ENCODE peak calls at places on chromosomes 13 and 19, in eight cellular contexts. C, R, W, M, E, H, N and A are unnamed samples.

GRCh38 chr13:78827471-78827870 is 168.5 kb upstream of the OBI1 start:
- DNase-seq in C (no peak), R (no peak), W (no peak), M (no peak), E (no peak), H (no peak), N (no peak), A (no peak)

GRCh38 chr19:58033741-58034475 is at the start of gene ZSCAN1:
- DNase-seq in C (no peak), R (peak), W (peak), M (peak), E (no peak), H (peak), N (peak), A (no peak)

GRCh38 chr19:3455960-3456601 is 24.2 kb downstream of the SMIM24 start:
- DNase-seq in C (no peak), R (no peak), W (no peak), M (no peak), E (no peak), H (no peak), N (no peak), A (no peak)

GRCh38 chr19:49497047-49497789 is 984 bp downstream of the RPS11 start:
- DNase-seq in C (peak), R (peak), W (peak), M (peak), E (peak), H (peak), N (no peak), A (peak)

GRCh38 chr19:40499320-40499719 is 32.5 kb downstream of the SPTBN4 start:
- DNase-seq in C (no peak), R (no peak), W (no peak), M (no peak), E (no peak), H (no peak), N (no peak), A (no peak)

GRCh38 chr13:99956473-99957349 is 14.9 kb downstream of the ZIC5 start:
- DNase-seq in C (no peak), R (no peak), W (no peak), M (no peak), E (peak), H (no peak), N (peak), A (no peak)

GRCh38 chr13:50248537-50249521 is 233.6 kb downstream of the KCNRG start:
- DNase-seq in C (no peak), R (no peak), W (no peak), M (no peak), E (no peak), H (no peak), N (no peak), A (no peak)

GRCh38 chr19:22634450-22634827 is 315 bp downstream of the ZNF492 start:
- DNase-seq in C (no peak), R (no peak), W (no peak), M (no peak), E (no peak), H (no peak), N (no peak), A (peak)

GRCh38 chr13:114043421-114044053 is 69.7 kb upstream of the C13orf46 start:
- DNase-seq in C (peak), R (peak), W (peak), M (peak), E (no peak), H (peak), N (no peak), A (peak)

GRCh38 chr13:95536629-95537241 is 15.8 kb upstream of the CLDN10 start:
- DNase-seq in C (peak), R (no peak), W (peak), M (peak), E (no peak), H (no peak), N (no peak), A (no peak)

GRCh38 chr13:51311271-51311670 is 28.2 kb upstream of the SERPINE3 start:
- DNase-seq in C (no peak), R (no peak), W (no peak), M (no peak), E (no peak), H (no peak), N (no peak), A (no peak)

GRCh38 chr13:94483970-94484369 is 4.5 kb upstream of the DCT start:
- DNase-seq in C (no peak), R (no peak), W (no peak), M (peak), E (no peak), H (peak), N (no peak), A (no peak)

GRCh38 chr13:54627973-54628372 is 1599.4 kb downstream of the OLFM4 start:
- DNase-seq in C (no peak), R (no peak), W (no peak), M (no peak), E (no peak), H (no peak), N (no peak), A (no peak)

GRCh38 chr13:101959016-101959415 is 442.8 kb downstream of the FGF14 start:
- DNase-seq in C (no peak), R (no peak), W (no peak), M (no peak), E (no peak), H (no peak), N (no peak), A (no peak)

GRCh38 chr19:43811833-43812232 is 9.6 kb upstream of the LYPD5 start:
- DNase-seq in C (no peak), R (no peak), W (no peak), M (no peak), E (no peak), H (no peak), N (no peak), A (no peak)

GRCh38 chr13:90485441-90485840 is 862.0 kb upstream of the MIR17HG start:
- DNase-seq in C (peak), R (no peak), W (peak), M (peak), E (no peak), H (no peak), N (no peak), A (no peak)

GRCh38 chr13:97142452-97142851 is 79.7 kb upstream of the MBNL2 start:
- DNase-seq in C (no peak), R (no peak), W (peak), M (peak), E (no peak), H (no peak), N (no peak), A (no peak)

GRCh38 chr19:53019684-53020083 is 6.0 kb downstream of the ERVV-1 start:
- DNase-seq in C (no peak), R (no peak), W (no peak), M (peak), E (no peak), H (no peak), N (no peak), A (no peak)

GRCh38 chr19:33133438-33134031 is 1.6 kb downstream of the WDR88 start:
- DNase-seq in C (no peak), R (no peak), W (peak), M (no peak), E (no peak), H (no peak), N (peak), A (peak)
- TF ChIP-seq CTCF in C (no peak), R (no peak), W (no peak), M (no peak), E (no peak), H (no peak), N (no peak), A (no peak)

DNA sequence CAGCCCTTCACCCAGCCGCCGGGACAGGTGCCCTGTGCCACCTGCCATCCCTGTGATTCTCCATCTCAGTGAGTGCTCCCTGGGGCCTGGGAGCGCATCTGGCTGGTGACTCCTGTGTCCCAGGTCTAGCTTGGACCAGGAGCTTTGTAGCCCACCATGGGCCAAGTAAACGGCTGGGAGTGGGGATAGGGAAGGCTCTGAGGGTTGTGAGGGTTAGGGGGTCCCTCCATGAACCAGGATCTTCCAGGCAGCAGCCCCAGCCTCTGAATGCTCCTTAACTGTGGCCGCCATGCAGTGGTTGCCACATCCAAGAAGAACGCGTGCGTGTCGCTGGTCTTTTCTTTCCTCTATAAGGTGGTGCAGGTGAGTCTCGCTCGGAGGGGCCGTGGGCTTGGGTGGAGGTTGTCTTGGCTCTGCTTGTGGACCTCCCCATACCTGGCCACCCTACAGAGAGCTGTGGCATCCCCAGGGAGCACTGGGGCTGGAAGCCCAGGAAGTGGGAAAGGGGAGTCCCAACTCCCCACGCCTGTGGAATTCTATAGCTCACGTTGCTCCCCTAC is 8.4 kb downstream of the AP1M1 start:
- DNase-seq in C (no peak), R (no peak), W (no peak), M (no peak), E (no peak), H (no peak), N (no peak), A (no peak)
- TF ChIP-seq CTCF in C (no peak), R (no peak), W (no peak), M (no peak), E (no peak), H (no peak), N (no peak), A (no peak)

DNA sequence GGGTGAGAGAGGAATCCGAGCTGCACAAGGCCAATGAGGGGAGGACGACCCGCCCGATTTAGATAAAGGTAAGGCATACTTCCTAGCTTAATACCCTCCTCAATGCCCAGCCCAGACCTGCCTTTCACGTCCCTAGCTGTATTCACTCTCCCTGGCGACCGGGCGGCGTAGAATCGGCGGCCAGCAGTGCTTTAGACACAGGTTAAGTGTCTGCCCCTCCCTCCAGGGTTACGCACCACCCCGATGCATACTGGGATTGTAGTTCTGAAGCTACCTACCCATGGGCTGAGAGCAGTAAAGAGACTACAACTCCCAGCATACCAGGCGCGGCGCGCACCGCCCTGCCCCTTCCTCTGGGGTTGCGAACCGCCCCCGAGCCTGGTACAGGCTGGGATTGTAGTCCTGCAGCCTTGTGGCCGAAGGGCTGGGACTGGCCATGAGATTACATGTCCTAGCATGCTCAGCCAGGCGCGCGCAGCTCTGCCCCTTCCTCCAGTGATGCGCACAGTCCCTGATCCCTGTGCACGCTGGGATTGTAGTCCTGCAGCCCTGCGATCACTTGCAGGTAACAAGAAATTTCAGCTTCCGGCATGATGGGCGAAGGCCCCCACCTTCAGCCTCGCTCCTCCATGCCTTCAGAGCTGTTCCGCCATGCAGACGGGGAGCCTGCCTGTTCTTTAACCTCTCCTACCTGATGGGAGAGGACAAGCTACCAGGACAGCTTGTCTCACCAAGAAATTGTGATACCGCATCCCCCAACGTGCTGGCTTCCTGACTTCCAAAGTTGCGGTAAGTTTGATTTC is 43.5 kb upstream of the ZNF14 start:
- DNase-seq in C (peak), R (peak), W (peak), M (peak), E (peak), H (peak), N (peak), A (peak)
- TF ChIP-seq CTCF in C (no peak), R (no peak), W (no peak), M (no peak), E (no peak), H (peak), N (no peak), A (no peak)

DNA sequence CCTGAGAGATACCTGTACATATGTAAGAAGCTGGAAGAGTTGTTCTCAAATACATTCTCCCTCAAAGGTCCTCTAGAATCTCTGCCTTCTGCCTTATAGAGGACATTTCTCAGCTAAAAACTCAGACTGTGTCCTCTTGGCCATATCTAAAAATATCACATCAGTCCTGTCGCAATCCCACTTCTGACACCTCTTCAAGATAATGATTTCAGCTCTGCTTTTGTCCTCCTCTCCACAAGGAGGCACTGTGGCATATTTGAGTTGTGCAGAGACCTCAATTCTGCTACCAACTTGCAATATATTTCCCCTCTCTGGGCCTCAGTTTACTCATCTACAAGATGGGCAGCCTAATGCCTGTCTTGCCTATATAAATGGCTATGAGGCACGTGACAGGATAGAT is 16.6 kb downstream of the ADAMTS10 start:
- DNase-seq in C (no peak), R (no peak), W (no peak), M (no peak), E (no peak), H (no peak), N (no peak), A (no peak)
- TF ChIP-seq CTCF in C (no peak), R (no peak), W (peak), M (peak), E (no peak), H (no peak), N (no peak), A (no peak)

GRCh38 chr19:7494416-7495098 is 5.7 kb upstream of the PEX11G start:
- DNase-seq in C (no peak), R (peak), W (no peak), M (peak), E (no peak), H (no peak), N (peak), A (no peak)
- TF ChIP-seq CTCF in C (no peak), R (no peak), W (no peak), M (peak), E (no peak), H (no peak), N (no peak), A (no peak)

DNA sequence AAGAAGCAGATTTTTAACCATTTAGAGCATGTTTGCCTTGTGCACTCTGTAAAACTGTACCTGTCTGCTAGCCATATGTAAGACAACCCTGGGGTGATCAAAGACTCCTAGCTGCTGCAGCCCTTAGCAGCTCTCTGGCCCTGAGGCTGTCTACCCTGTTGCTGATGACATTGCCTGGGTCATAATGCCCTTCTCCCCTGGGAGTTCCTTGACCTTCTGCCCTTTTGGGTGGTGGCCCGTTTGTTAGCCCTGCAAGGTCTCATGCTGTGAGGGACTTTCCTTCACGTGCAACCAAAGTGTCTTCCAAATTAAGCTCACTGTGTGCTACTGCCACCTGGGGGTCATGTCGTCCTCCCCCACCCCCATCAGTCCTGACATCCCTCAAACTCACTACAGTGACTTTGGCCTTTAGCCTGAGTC is 7.4 kb downstream of the GPC6 start:
- DNase-seq in C (peak), R (no peak), W (no peak), M (no peak), E (no peak), H (no peak), N (no peak), A (no peak)
- TF ChIP-seq CTCF in C (no peak), R (no peak), W (no peak), M (no peak), E (peak), H (no peak), N (no peak), A (no peak)

GRCh38 chr13:25762288-25762687 is 289.5 kb downstream of the SHISA2 start:
- DNase-seq in C (no peak), R (no peak), W (no peak), M (no peak), E (no peak), H (no peak), N (no peak), A (no peak)

GRCh38 chr13:25761041-25761440 is 290.8 kb downstream of the SHISA2 start:
- DNase-seq in C (no peak), R (no peak), W (no peak), M (no peak), E (no peak), H (no peak), N (no peak), A (no peak)

GRCh38 chr13:25762795-25763377 is 288.9 kb downstream of the SHISA2 start:
- DNase-seq in C (no peak), R (no peak), W (no peak), M (no peak), E (no peak), H (no peak), N (no peak), A (no peak)

GRCh38 chr13:25766576-25766975 is 285.2 kb downstream of the SHISA2 start:
- DNase-seq in C (no peak), R (no peak), W (no peak), M (no peak), E (no peak), H (no peak), N (no peak), A (no peak)

DNA sequence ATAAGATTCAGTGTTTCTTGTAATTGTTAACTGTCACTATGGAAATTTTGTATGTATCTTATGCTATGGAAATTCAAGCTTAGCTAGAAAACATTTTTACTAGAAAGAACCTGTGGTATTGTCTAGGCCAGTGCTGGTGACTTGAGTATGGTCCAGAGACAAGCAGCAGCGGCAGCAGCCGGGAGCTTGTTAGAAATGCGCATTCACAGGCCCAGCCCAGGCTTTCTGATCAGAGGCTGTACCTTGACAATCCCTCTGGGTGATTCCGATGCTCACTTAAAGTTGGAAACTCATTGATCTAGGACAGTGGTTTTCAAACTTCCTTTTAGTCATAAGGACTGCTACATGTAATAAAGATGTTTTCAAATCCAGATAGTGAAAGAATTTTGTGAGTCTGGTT is 287.4 kb downstream of the SHISA2 start:
- DNase-seq in C (no peak), R (no peak), W (no peak), M (no peak), E (no peak), H (no peak), N (no peak), A (no peak)
- TF ChIP-seq CTCF in C (no peak), R (no peak), W (no peak), M (no peak), E (no peak), H (no peak), N (no peak), A (no peak)

DNA sequence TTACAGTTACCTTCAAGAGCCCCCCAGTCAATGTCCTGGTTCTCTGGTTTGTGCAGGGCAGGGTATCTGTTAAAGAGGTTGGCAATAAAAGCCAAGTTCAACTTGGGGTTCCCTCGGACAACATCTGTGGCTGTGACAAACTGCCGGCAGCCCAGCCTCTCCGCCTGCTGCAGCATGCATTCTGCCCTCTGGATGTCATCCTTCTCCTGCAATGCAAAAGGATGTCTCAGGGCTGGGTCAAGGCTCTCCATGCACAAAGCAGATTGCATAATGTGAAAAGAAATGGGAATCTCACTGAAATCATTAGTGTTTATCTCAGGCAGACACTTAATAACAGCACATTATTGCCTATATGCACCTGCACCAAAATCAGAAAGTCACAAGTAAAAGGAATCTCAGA is 35.1 kb downstream of the LCP1 start:
- DNase-seq in C (no peak), R (no peak), W (peak), M (peak), E (no peak), H (no peak), N (peak), A (no peak)
- TF ChIP-seq CTCF in C (peak), R (no peak), W (peak), M (peak), E (no peak), H (no peak), N (peak), A (no peak)

GRCh38 chr13:43132228-43132627 is 108.8 kb downstream of the DNAJC15 start:
- DNase-seq in C (peak), R (peak), W (no peak), M (peak), E (peak), H (no peak), N (no peak), A (peak)
- TF ChIP-seq CTCF in C (peak), R (no peak), W (peak), M (peak), E (peak), H (no peak), N (peak), A (peak)